ENCODE peak calls at places on chromosomes 3 and 15, in four cellular contexts. K is choroid plexus epithelial cell, O is fibroblast of lung, L is neural crest cell. R is an unnamed sample.

GRCh38 chr3:122513386-122514122 is 1.2 kb downstream of the KPNA1 start:
- DNase-seq in K (no peak), O (no peak), L (no peak), R (no peak)

GRCh38 chr3:189714991-189715961 is 84.1 kb downstream of the TP63 start:
- DNase-seq in K (peak), O (peak), L (no peak), R (no peak)

GRCh38 chr3:111723293-111723963 is 128.3 kb upstream of the ZBED2 start:
- DNase-seq in K (peak), O (peak), L (no peak), R (no peak)

GRCh38 chr3:71371282-71371681 is 212.2 kb downstream of the FOXP1 start:
- DNase-seq in K (no peak), O (no peak), L (no peak), R (no peak)

GRCh38 chr3:178618197-178618596 is 82.0 kb downstream of the KCNMB2 start:
- DNase-seq in K (no peak), O (peak), L (no peak), R (no peak)

GRCh38 chr15:67018451-67018850 is 47.0 kb upstream of the SMAD3 start:
- DNase-seq in K (no peak), O (no peak), L (no peak), R (no peak)

GRCh38 chr3:123281929-123282328 is 80.2 kb downstream of the SEC22A start:
- DNase-seq in K (no peak), O (no peak), L (no peak), R (no peak)

GRCh38 chr15:61227269-61228024 is 1.7 kb downstream of the RORA start:
- DNase-seq in K (peak), O (peak), L (peak), R (no peak)

GRCh38 chr3:79032686-79033318 is 735.0 kb downstream of the ROBO1 start:
- DNase-seq in K (peak), O (peak), L (peak), R (peak)

GRCh38 chr3:56254261-56254660 is 214.0 kb downstream of the ERC2 start:
- DNase-seq in K (no peak), O (no peak), L (no peak), R (no peak)

GRCh38 chr3:165939141-165939540 is 101.9 kb upstream of the BCHE start:
- DNase-seq in K (no peak), O (no peak), L (no peak), R (no peak)

GRCh38 chr3:140443073-140443472 is 234.8 kb upstream of the TRIM42 start:
- DNase-seq in K (no peak), O (no peak), L (no peak), R (no peak)

GRCh38 chr3:87997298-87997697 is 61.5 kb downstream of the CGGBP1 start:
- DNase-seq in K (peak), O (no peak), L (no peak), R (peak)

GRCh38 chr3:1535361-1535760 is 442.5 kb downstream of the CNTN6 start:
- DNase-seq in K (no peak), O (no peak), L (no peak), R (no peak)

GRCh38 chr3:171839270-171839669 is 3.9 kb upstream of the TMEM212 start:
- DNase-seq in K (no peak), O (no peak), L (no peak), R (no peak)

GRCh38 chr3:109553573-109554371 is 216.4 kb upstream of the DPPA4 start:
- DNase-seq in K (peak), O (no peak), L (no peak), R (no peak)

GRCh38 chr15:73382131-73382530 is 13.4 kb upstream of the HCN4 start:
- DNase-seq in K (no peak), O (no peak), L (no peak), R (no peak)

GRCh38 chr3:126134219-126134975 is 46.0 kb downstream of the ALDH1L1 start:
- DNase-seq in K (peak), O (peak), L (peak), R (peak)

GRCh38 chr15:88636039-88636438 is 2.8 kb upstream of the ISG20 start:
- DNase-seq in K (no peak), O (no peak), L (no peak), R (peak)

GRCh38 chr15:22917556-22917955 is 62.6 kb downstream of the CYFIP1 start:
- DNase-seq in K (no peak), O (no peak), L (no peak), R (no peak)

GRCh38 chr15:90598053-90598577 is 68.4 kb downstream of the CRTC3 start:
- DNase-seq in K (peak), O (no peak), L (no peak), R (peak)

GRCh38 chr3:128316456-128316855 is 150.2 kb downstream of the DNAJB8 start:
- DNase-seq in K (peak), O (no peak), L (no peak), R (peak)

GRCh38 chr15:31265090-31265870 is 61.4 kb upstream of the KLF13 start:
- DNase-seq in K (no peak), O (no peak), L (no peak), R (no peak)

GRCh38 chr15:56774356-56774755 is 41.0 kb upstream of the ZNF280D start:
- DNase-seq in K (no peak), O (no peak), L (no peak), R (no peak)

GRCh38 chr3:141052570-141053069 is 1.5 kb downstream of the SPSB4 start:
- DNase-seq in K (no peak), O (no peak), L (peak), R (no peak)

GRCh38 chr15:92811514-92811913 is 88.6 kb upstream of the CHD2 start:
- DNase-seq in K (no peak), O (no peak), L (no peak), R (no peak)

GRCh38 chr3:75906555-75907112 is 121.3 kb upstream of the ZNF717 start:
- DNase-seq in K (peak), O (peak), L (peak), R (no peak)

GRCh38 chr3:181838940-181839914 is 127.5 kb downstream of the SOX2 start:
- DNase-seq in K (no peak), O (no peak), L (no peak), R (no peak)

GRCh38 chr3:179438836-179439235 is 12.4 kb downstream of the GNB4 start:
- DNase-seq in K (no peak), O (no peak), L (no peak), R (no peak)

GRCh38 chr3:110816008-110816407 is 255.6 kb upstream of the NECTIN3 start:
- DNase-seq in K (peak), O (no peak), L (no peak), R (no peak)

GRCh38 chr3:107953707-107954106 is 137.1 kb downstream of the CD47 start:
- DNase-seq in K (no peak), O (no peak), L (no peak), R (peak)

GRCh38 chr15:69359724-69360123 is 54.4 kb upstream of the KIF23 start:
- DNase-seq in K (peak), O (peak), L (no peak), R (no peak)

GRCh38 chr3:194485471-194485875 is 1.3 kb downstream of the ATP13A3 start:
- DNase-seq in K (peak), O (no peak), L (no peak), R (no peak)

GRCh38 chr3:166864473-166865467 is 515.3 kb downstream of the ZBBX start:
- DNase-seq in K (no peak), O (no peak), L (no peak), R (no peak)

GRCh38 chr3:53709856-53710674 is 136.2 kb downstream of the CHDH start:
- DNase-seq in K (peak), O (peak), L (peak), R (peak)

DNA sequence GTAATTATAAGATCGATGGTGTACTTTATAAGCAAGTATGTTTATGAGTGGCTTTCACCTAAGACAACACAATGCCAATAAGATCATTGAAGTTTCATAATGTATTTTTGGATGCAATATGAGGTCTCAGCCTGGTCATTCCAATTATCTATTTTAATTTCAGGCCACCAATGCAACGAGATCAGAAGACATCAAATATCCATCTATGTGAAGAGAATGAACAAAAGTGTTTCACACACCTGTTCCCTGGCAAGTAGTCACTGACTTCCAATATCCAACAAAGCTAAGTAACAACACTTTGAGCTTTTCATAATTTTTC is 53.6 kb upstream of the TMCO5A start:
- DNase-seq in K (no peak), O (no peak), L (no peak), R (no peak)
- TF ChIP-seq CTCF in K (no peak), O (no peak), L (no peak), R (peak)

DNA sequence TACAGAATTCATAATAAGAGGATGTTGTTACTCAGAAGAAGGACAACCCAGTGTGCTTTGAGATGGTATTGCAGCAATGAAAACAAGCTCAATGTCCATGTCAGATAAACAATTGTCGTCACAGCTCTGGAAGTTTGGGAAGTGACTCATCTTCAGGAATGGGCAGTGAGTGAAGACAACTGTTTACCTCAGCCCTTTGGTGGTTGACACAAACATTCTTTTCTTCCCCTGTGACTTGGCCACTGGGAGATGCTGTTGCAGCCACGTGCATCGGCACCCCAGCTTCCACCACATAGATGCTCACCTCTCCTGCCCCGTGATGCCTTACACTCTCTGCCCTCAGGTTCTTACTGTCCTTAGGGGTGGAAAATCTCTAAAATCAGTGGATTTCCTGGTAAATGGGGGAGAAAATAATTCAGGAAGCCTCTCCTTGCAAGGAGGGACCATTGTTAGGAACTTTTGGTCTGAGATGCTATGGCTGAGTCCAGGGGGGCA is 114.1 kb upstream of the GALNT15 start:
- DNase-seq in K (peak), O (peak), L (no peak), R (no peak)
- TF ChIP-seq CTCF in K (peak), O (peak), L (no peak), R (no peak)

GRCh38 chr3:50238549-50239026 is 2.6 kb downstream of the GNAI2 start:
- DNase-seq in K (no peak), O (no peak), L (no peak), R (peak)
- TF ChIP-seq CTCF in K (peak), O (no peak), L (no peak), R (no peak)

DNA sequence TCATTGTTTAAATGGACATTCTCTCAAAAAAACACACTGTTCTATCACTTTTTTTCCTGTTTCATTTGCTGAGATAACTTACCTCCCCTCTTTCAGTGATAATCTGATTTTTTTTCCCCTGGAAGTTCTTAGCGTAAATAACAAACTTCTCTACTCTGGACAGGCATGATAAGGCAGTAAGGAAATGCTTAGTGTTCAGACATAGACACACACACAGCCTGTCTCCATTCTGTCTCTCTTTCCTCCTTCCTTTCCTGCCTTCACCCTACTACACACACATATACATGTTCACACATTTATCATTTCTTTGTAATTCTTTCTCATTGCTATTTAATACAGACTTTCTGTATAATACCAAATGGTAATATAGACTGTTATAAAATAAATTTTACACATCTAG is 470.8 kb upstream of the ROBO1 start:
- DNase-seq in K (peak), O (no peak), L (no peak), R (no peak)
- TF ChIP-seq CTCF in K (no peak), O (no peak), L (no peak), R (no peak)

DNA sequence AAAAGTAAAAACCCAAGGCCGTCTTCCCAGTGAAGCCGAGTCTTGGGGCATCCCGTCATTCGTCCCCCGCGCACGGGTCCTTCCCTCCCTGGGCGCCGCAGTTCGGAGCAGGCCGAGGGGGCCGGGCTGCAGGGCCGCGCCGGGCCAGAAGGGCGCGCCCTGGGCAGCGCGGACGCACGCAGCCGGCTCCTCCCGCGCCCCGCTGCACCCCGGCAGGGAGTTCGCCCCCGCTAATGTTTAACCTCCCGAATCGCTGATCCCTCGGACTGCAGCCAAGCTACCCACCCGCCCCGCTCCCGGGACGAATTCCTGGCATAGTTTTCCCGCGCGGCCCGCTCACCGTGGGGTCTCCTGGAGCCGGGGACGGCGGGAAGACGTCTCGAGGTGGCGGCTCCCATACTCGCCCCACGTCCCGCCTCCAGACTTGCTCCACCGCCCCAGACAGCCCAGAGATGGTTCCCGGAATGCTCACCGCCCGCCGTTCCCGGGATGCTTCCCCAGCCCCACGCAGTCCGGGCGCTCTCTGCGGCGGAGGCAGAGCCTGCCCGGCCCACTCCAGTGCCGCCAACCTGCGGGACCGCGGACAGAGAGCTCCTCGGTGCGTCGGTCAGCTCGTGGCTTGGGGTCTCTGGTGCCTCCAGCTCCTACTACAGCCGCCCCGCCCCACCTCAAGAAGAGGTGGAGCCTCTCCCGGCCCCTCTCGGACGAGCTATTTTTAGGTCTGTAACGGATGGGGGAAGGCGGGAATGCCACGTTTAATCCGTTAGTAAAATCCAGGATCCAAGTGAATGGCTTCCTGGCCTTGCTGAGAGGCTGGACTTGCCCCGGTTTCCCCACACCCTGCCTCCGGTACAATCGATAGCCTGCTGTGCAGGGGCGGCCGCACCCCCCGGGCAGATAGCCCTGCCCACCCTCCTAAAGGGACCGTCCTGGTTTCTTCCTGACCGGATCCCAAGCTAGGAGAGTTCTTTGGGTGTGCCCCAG is at the start of gene DZIP1L:
- DNase-seq in K (peak), O (peak), L (peak), R (peak)
- TF ChIP-seq CTCF in K (peak), O (peak), L (peak), R (peak)

GRCh38 chr3:148077951-148078350 is 619.8 kb upstream of the AGTR1 start:
- DNase-seq in K (no peak), O (no peak), L (no peak), R (no peak)

GRCh38 chr3:148075829-148076716 is 621.6 kb upstream of the AGTR1 start:
- DNase-seq in K (peak), O (peak), L (no peak), R (no peak)

GRCh38 chr3:148078659-148079058 is 619.0 kb upstream of the AGTR1 start:
- DNase-seq in K (peak), O (no peak), L (no peak), R (no peak)

GRCh38 chr3:148079370-148079769 is 618.3 kb upstream of the AGTR1 start:
- DNase-seq in K (peak), O (peak), L (no peak), R (no peak)

GRCh38 chr3:148077318-148077923 is 620.3 kb upstream of the AGTR1 start:
- DNase-seq in K (peak), O (peak), L (no peak), R (no peak)
- TF ChIP-seq CTCF in K (peak), O (peak), L (peak), R (no peak)

R was measured in activated CD8-positive, alpha-beta T cell treated with anti-CD3 and anti-CD28 coated beads for 36 hours.